ENCODE peak calls at places on chromosomes 4 and X, in ten cellular contexts. V is WTC11; I is neural crest cell; L is HT1080; Y is T-helper 9 cell; T is GM03348; X is NCI-H1092 treated with DMSO at 0.1 percent for 48 hours; A is PC-3; Z is central memory CD4-positive, alpha-beta T cell; F is cardiac fibroblast. O is an unnamed sample.

GRCh38 chr4:24210332-24210902 is 320.6 kb upstream of the PPARGC1A start:
- DNase-seq in V (no peak), I (no peak), L (peak; percentile 23), Y (no peak), T (peak; percentile 70), X (no peak), A (no peak), Z (no peak), F (peak; percentile 97), O (no peak)

GRCh38 chr4:36037127-36037526 is 207.2 kb downstream of the ARAP2 start:
- DNase-seq in V (no peak), I (no peak), L (no peak), Y (no peak), T (no peak), X (no peak), A (no peak), Z (no peak), F (no peak), O (no peak)

GRCh38 chr4:85812776-85813175 is 337.8 kb downstream of the ARHGAP24 start:
- DNase-seq in V (no peak), I (no peak), L (peak; percentile 87), Y (no peak), T (no peak), X (no peak), A (peak; percentile 5), Z (no peak), F (peak; percentile 32), O (no peak)

GRCh38 chr4:8515316-8516060 is 64.7 kb upstream of the GPR78 start:
- DNase-seq in V (no peak), I (no peak), L (peak; percentile 71), Y (no peak), T (peak; percentile 71), X (no peak), A (no peak), Z (no peak), F (peak; percentile 72), O (no peak)

GRCh38 chr4:30802622-30803323 is 82.6 kb downstream of the PCDH7 start:
- DNase-seq in V (no peak), I (no peak), L (peak; percentile 77), Y (no peak), T (peak; percentile 83), X (no peak), A (peak; percentile 42), Z (no peak), F (peak; percentile 38), O (no peak)

GRCh38 chr4:145234086-145234694 is 53.8 kb upstream of the OTUD4 start:
- DNase-seq in V (peak; percentile 66), I (peak; percentile 53), L (peak; percentile 56), Y (peak; percentile 8), T (peak; percentile 63), X (peak; percentile 65), A (peak; percentile 87), Z (peak; percentile 21), F (peak; percentile 78), O (peak; percentile 54)

GRCh38 chr4:80231180-80231579 is 33.9 kb downstream of the PRDM8 start:
- DNase-seq in V (no peak), I (no peak), L (peak; percentile 30), Y (no peak), T (no peak), X (no peak), A (peak; percentile 37), Z (no peak), F (no peak), O (no peak)

GRCh38 chr4:13911256-13911655 is 283.7 kb upstream of the BOD1L1 start:
- DNase-seq in V (no peak), I (no peak), L (no peak), Y (no peak), T (no peak), X (no peak), A (no peak), Z (no peak), F (no peak), O (no peak)

GRCh38 chr4:161762796-161763195 is 401.0 kb downstream of the FSTL5 start:
- DNase-seq in V (no peak), I (no peak), L (peak; percentile 46), Y (no peak), T (no peak), X (no peak), A (peak; percentile 63), Z (no peak), F (peak; percentile 32), O (no peak)

GRCh38 chr4:1870578-1871443 is at the start of gene NSD2:
- DNase-seq in V (peak; percentile 82), I (peak; percentile 78), L (peak; percentile 74), Y (peak; percentile 89), T (peak; percentile 99), X (peak; percentile 84), A (peak; percentile 86), Z (peak; percentile 86), F (peak; percentile 82), O (peak; percentile 92)

GRCh38 chrX:32155044-32155638 is 1056.2 kb downstream of the DMD start:
- DNase-seq in V (no peak), I (no peak), L (no peak), Y (no peak), T (no peak), X (no peak), A (no peak), Z (no peak), F (no peak), O (no peak)

GRCh38 chr4:75723117-75723801 is 1.1 kb upstream of the USO1 start:
- DNase-seq in V (no peak), I (no peak), L (peak; percentile 46), Y (no peak), T (peak; percentile 50), X (peak; percentile 49), A (peak; percentile 74), Z (no peak), F (peak; percentile 71), O (no peak)

GRCh38 chrX:37976153-37976552 is 30.2 kb upstream of the SYTL5 start:
- DNase-seq in V (no peak), I (no peak), L (no peak), Y (no peak), T (no peak), X (no peak), A (no peak), Z (no peak), F (no peak), O (no peak)

GRCh38 chr4:14308229-14308651 is 680.7 kb upstream of the BOD1L1 start:
- DNase-seq in V (no peak), I (no peak), L (no peak), Y (no peak), T (no peak), X (no peak), A (peak; percentile 7), Z (no peak), F (no peak), O (no peak)

GRCh38 chr4:81314196-81314896 is 99.3 kb upstream of the PRKG2 start:
- DNase-seq in V (no peak), I (no peak), L (peak; percentile 23), Y (no peak), T (peak; percentile 30), X (peak; percentile 87), A (peak; percentile 55), Z (no peak), F (peak; percentile 70), O (peak; percentile 46)

GRCh38 chr4:128810331-128810870 is 901 bp downstream of the JADE1 start:
- DNase-seq in V (no peak), I (no peak), L (no peak), Y (no peak), T (peak; percentile 30), X (peak; percentile 70), A (peak; percentile 13), Z (no peak), F (peak; percentile 60), O (peak; percentile 21)

GRCh38 chr4:65193985-65194384 is 476.3 kb downstream of the EPHA5 start:
- DNase-seq in V (no peak), I (no peak), L (no peak), Y (no peak), T (no peak), X (no peak), A (no peak), Z (no peak), F (no peak), O (no peak)

GRCh38 chr4:5751073-5751917 is 40.3 kb downstream of the EVC start:
- DNase-seq in V (no peak), I (no peak), L (no peak), Y (no peak), T (peak; percentile 48), X (no peak), A (no peak), Z (no peak), F (peak; percentile 99), O (no peak)

GRCh38 chr4:105509291-105509690 is 35.4 kb upstream of the PPA2 start:
- DNase-seq in V (no peak), I (no peak), L (no peak), Y (no peak), T (no peak), X (no peak), A (no peak), Z (no peak), F (no peak), O (no peak)

GRCh38 chr4:156766846-156767245 is 204.8 kb downstream of the PDGFC start:
- DNase-seq in V (no peak), I (no peak), L (peak; percentile 15), Y (no peak), T (no peak), X (no peak), A (no peak), Z (no peak), F (peak; percentile 47), O (no peak)

GRCh38 chr4:52038109-52038912 is at the start of gene SGCB:
- DNase-seq in V (peak; percentile 74), I (peak; percentile 68), L (peak; percentile 34), Y (peak; percentile 63), T (peak; percentile 96), X (peak; percentile 77), A (peak; percentile 58), Z (peak; percentile 71), F (peak; percentile 43), O (peak; percentile 85)

GRCh38 chr4:126777649-126778048 is 855.1 kb upstream of the INTU start:
- DNase-seq in V (no peak), I (no peak), L (no peak), Y (no peak), T (peak; percentile 62), X (no peak), A (no peak), Z (no peak), F (peak; percentile 80), O (no peak)

GRCh38 chr4:36320130-36320902 is 38.9 kb downstream of the DTHD1 start:
- DNase-seq in V (no peak), I (no peak), L (no peak), Y (no peak), T (no peak), X (no peak), A (no peak), Z (no peak), F (no peak), O (no peak)

GRCh38 chr4:39621582-39621981 is 17.1 kb downstream of the SMIM14 start:
- DNase-seq in V (no peak), I (no peak), L (peak; percentile 88), Y (no peak), T (peak; percentile 32), X (no peak), A (peak; percentile 75), Z (no peak), F (peak; percentile 89), O (no peak)

GRCh38 chr4:123941306-123941705 is 544.7 kb downstream of the SPRY1 start:
- DNase-seq in V (no peak), I (no peak), L (peak; percentile 5), Y (no peak), T (peak; percentile 53), X (no peak), A (no peak), Z (no peak), F (peak; percentile 19), O (no peak)

GRCh38 chrX:107450823-107451509 is 1.5 kb downstream of the FRMPD3 start:
- DNase-seq in V (peak; percentile 76), I (peak; percentile 25), L (no peak), Y (no peak), T (peak; percentile 5), X (no peak), A (no peak), Z (no peak), F (no peak), O (peak; percentile 65)

GRCh38 chrX:15714529-15714928 is 23.5 kb upstream of the CA5B start:
- DNase-seq in V (no peak), I (no peak), L (peak; percentile 0), Y (no peak), T (no peak), X (no peak), A (peak; percentile 7), Z (no peak), F (no peak), O (no peak)

GRCh38 chr4:113537183-113537977 is 224.2 kb downstream of the CAMK2D start:
- DNase-seq in V (no peak), I (no peak), L (no peak), Y (no peak), T (no peak), X (no peak), A (no peak), Z (no peak), F (no peak), O (no peak)

O was measured in nephron progenitor cell.